ENCODE peak calls at places on chromosomes 7 and 10, in six cellular contexts. I, S, G, V, Y and L are unnamed samples.

GRCh38 chr10:64529003-64529350 is 1007.8 kb downstream of the REEP3 start:
- DNase-seq in I (no peak), S (no peak), G (no peak), V (no peak), Y (no peak), L (no peak)

GRCh38 chr7:31687024-31687423 is at the start of gene PPP1R17:
- DNase-seq in I (no peak), S (no peak), G (no peak), V (no peak), Y (no peak), L (no peak)

GRCh38 chr7:132503415-132503814 is 72.9 kb downstream of the PLXNA4 start:
- DNase-seq in I (no peak), S (no peak), G (no peak), V (no peak), Y (no peak), L (no peak)

GRCh38 chr7:38453187-38453586 is 178.0 kb downstream of the AMPH start:
- DNase-seq in I (no peak), S (no peak), G (no peak), V (no peak), Y (no peak), L (no peak)

GRCh38 chr10:80079312-80079613 is 798 bp downstream of the TMEM254 start:
- DNase-seq in I (no peak), S (no peak), G (no peak), V (no peak), Y (no peak), L (no peak)

GRCh38 chr10:13789448-13789829 is 202.7 kb downstream of the PRPF18 start:
- DNase-seq in I (no peak), S (no peak), G (no peak), V (no peak), Y (no peak), L (no peak)

GRCh38 chr10:93294004-93294403 is 188.1 kb downstream of the MYOF start:
- DNase-seq in I (peak), S (no peak), G (no peak), V (no peak), Y (no peak), L (no peak)

GRCh38 chr10:103295391-103296044 is 18.6 kb downstream of the INA start:
- DNase-seq in I (no peak), S (peak), G (peak), V (no peak), Y (peak), L (peak)

GRCh38 chr7:27551803-27552202 is 110.9 kb downstream of the HIBADH start:
- DNase-seq in I (no peak), S (no peak), G (no peak), V (no peak), Y (no peak), L (no peak)

GRCh38 chr7:27581906-27582305 is 80.8 kb downstream of the HIBADH start:
- DNase-seq in I (no peak), S (no peak), G (no peak), V (no peak), Y (no peak), L (no peak)

GRCh38 chr10:129711261-129711660 is 244.2 kb downstream of the MGMT start:
- DNase-seq in I (no peak), S (no peak), G (no peak), V (no peak), Y (no peak), L (no peak)

GRCh38 chr7:100486111-100486636 is 2.4 kb downstream of the NYAP1 start:
- DNase-seq in I (no peak), S (no peak), G (no peak), V (no peak), Y (no peak), L (no peak)

GRCh38 chr7:102262536-102262935 is 24.1 kb upstream of the SH2B2 start:
- DNase-seq in I (no peak), S (no peak), G (no peak), V (no peak), Y (no peak), L (no peak)
- TF ChIP-seq CTCF in I (no peak), S (no peak), G (no peak), V (no peak), Y (no peak), L (no peak)

DNA sequence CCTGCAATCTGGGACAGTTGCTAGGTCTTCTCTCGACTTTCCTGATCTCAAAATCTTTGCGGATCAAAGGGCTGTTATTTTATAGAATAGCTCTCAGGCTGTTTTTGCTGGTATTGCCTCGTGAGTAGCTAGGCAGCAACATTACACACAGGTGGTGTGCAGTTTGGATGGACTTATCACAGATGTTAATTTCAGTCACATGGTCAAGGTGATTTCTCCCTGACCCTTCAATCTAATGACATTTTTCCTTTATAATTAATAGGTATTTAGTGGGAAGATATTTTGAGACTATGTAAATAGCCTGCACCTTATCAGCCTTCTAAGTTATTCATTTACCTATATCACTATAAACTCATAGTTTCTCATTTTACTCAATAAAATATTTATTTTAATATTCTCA is 309.6 kb upstream of the PRKCQ start:
- DNase-seq in I (no peak), S (no peak), G (no peak), V (no peak), Y (no peak), L (no peak)
- H3K4me3 ChIP-seq in I (no peak), S (no peak), G (no peak), V (no peak), Y (no peak), L (no peak)

GRCh38 chr10:43203491-43204393 is 63.1 kb downstream of the RASGEF1A start:
- DNase-seq in I (no peak), S (no peak), G (peak), V (peak), Y (no peak), L (no peak)
- TF ChIP-seq CTCF in I (no peak), S (no peak), G (no peak), V (no peak), Y (no peak), L (no peak)

GRCh38 chr7:122135275-122135674 is 8.8 kb downstream of the AASS start:
- DNase-seq in I (no peak), S (no peak), G (no peak), V (no peak), Y (no peak), L (no peak)

GRCh38 chr7:122136639-122137253 is 7.3 kb downstream of the AASS start:
- DNase-seq in I (no peak), S (peak), G (peak), V (no peak), Y (peak), L (peak)

GRCh38 chr7:122140918-122141317 is 3.1 kb downstream of the AASS start:
- DNase-seq in I (no peak), S (peak), G (no peak), V (no peak), Y (no peak), L (no peak)

GRCh38 chr7:122136033-122136432 is 8.0 kb downstream of the AASS start:
- DNase-seq in I (no peak), S (peak), G (no peak), V (no peak), Y (peak), L (peak)

DNA sequence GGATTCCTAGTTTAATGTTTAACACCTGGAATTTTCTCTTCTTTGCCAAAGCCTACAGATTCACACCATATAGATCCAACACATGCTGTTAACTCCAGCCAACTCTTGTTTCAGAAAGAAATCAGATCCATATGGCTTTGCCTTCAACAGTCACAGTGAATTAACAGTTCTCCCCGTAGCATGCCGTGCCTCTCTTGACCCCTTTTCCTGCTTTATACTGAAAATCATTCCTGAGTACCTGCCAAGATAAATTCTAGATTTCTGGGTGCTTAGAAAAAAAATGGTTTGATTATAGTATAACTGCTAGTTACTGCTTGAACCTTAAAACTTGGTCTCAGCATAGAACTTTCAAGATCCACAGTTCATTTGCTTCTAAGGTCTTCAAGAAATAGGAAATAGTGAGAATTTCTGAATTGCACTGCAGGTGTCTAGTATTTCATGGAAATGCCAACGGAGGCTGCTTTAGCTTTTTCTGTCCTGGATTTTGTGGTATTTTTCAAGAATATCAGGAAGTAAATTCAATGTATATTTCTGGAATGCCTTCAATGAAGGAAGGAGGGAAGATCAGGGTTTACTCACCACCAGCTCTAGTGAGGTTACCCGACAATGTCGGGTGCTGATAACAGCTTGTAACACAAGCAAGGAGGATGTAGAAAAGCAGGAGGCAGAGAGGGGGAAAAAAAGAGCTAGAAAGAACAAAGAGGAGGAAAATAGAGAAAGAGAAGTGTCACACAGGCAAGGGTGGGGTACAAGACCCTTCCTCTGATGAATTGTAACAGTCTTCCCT is 6.6 kb downstream of the AASS start:
- DNase-seq in I (no peak), S (peak), G (peak), V (no peak), Y (peak), L (peak)
- H3K4me3 ChIP-seq in I (peak), S (no peak), G (peak), V (peak), Y (peak), L (peak)

GRCh38 chr10:96587255-96588059 is 645 bp upstream of the TM9SF3 start:
- DNase-seq in I (peak), S (peak), G (peak), V (no peak), Y (peak), L (peak)
- TF ChIP-seq CTCF in I (no peak), S (no peak), G (no peak), V (no peak), Y (no peak), L (no peak)

GRCh38 chr10:60138026-60138425 is 231.7 kb upstream of the CCDC6 start:
- DNase-seq in I (no peak), S (no peak), G (no peak), V (no peak), Y (no peak), L (no peak)
- H3K4me3 ChIP-seq in I (no peak), S (no peak), G (no peak), V (no peak), Y (no peak), L (no peak)

GRCh38 chr10:48716393-48716792 is 31.7 kb downstream of the WDFY4 start:
- DNase-seq in I (no peak), S (no peak), G (no peak), V (no peak), Y (no peak), L (no peak)
- TF ChIP-seq CTCF in I (no peak), S (no peak), G (no peak), V (no peak), Y (no peak), L (no peak)

GRCh38 chr10:70480254-70480861 is 1.8 kb downstream of the PALD1 start:
- DNase-seq in I (no peak), S (no peak), G (no peak), V (no peak), Y (no peak), L (no peak)

GRCh38 chr10:70479161-70479531 is 579 bp downstream of the PALD1 start:
- DNase-seq in I (peak), S (no peak), G (no peak), V (no peak), Y (no peak), L (no peak)

GRCh38 chr10:70477661-70478162 is 855 bp upstream of the PALD1 start:
- DNase-seq in I (no peak), S (no peak), G (peak), V (no peak), Y (no peak), L (no peak)

GRCh38 chr10:70479626-70480253 is 1.2 kb downstream of the PALD1 start:
- DNase-seq in I (no peak), S (no peak), G (no peak), V (no peak), Y (no peak), L (no peak)

DNA sequence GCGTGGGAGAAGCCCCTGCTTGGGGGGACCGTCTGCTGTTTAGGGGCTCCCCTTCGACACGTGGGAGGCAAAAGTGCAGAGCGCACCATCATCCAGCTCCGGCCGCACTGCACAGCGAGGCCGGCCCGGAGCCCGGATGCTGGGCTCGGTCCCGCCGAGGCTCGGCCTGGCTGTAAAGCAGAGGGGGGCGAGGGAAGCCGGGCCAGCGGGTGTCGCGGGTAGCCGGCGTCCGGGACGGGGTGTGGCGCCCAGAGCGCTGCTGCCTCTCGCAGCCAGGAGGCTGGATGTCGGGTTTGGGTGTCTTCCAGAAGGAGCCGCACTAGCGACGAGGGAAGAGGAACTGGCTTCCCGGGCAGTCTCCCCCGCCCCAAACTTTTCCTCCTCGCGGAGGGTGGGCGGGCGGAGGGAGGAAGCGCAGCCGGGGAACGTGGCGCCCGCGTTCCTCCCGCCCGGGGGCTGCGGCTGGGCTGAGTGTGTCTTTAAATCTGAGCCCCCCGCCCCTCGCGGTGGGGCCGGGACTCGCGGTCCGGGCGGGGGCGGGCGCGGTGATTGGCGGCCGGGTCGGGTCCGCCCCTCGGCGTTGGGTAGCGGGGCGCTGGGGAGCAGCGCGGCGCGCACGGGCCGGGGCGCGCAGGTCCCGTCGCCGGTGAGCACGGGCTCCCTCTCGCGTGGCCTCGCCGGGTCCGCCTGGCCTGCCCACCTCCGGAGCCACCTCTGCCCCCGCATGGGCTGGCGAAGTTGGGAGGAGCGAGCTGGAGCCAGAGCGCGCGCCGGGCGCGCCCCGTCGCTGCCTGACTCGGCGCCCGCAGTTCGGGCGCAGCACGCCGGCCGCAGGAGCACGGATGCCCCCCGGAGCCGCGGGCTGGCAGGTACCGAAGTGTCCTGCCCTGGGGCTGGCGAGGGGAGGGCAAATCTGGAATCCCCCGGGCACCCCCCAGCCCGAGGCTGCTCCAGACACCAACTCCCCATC is at the start of gene PALD1:
- DNase-seq in I (peak), S (no peak), G (peak), V (peak), Y (peak), L (peak)
- H3K4me3 ChIP-seq in I (peak), S (peak), G (peak), V (peak), Y (peak), L (peak)

DNA sequence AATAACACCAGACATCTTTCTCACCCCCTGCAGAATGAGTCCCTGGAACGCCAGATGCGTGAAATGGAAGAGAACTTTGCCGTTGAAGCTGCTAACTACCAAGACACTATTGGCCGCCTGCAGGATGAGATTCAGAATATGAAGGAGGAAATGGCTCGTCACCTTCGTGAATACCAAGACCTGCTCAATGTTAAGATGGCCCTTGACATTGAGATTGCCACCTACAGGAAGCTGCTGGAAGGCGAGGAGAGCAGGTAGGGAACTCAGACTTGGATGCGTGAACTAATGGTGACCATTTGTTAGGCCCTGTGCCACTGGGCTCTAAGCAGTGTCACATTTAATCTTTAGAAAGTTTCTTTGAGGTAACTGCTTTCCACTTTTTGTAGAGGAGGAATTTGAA is 7.1 kb downstream of the VIM start:
- DNase-seq in I (no peak), S (peak), G (peak), V (no peak), Y (no peak), L (no peak)
- TF ChIP-seq CTCF in I (no peak), S (peak), G (peak), V (no peak), Y (no peak), L (peak)

DNA sequence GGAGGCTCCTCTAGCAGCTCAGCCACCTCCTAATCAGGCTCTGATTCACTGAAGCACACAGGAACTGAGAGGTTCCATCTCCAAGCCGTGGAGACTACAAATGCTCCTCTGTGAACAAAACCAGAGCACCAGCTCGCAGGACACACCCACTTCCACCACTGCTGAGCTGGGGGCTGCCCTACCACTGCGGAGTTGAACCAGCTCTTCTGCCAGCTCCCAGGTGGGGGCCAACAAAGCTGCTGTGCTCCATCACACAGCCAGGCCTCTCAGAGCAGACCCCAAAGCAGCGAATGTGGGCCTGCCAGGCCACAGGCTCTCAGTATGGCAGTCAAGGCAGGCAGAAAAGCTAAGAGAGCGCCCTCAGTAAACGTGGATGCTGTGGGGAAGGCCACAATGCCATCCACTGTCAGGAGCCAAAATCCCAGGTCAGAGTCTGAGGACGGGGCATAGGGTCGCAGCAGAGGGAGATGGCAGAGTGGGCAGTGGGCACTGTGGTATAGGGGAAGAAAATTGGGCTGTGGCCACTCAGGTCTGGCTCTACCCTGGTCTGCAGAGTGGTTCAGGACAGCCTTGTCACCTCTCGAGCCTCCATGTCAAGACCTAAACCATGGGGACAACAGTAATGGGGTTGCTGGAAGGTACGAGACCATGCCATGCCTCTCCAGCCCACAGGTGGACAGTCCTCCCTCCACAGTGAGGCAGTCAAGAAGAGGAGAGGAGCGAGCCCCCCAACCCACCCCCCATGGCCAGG is 82.1 kb downstream of the GRID1 start:
- DNase-seq in I (no peak), S (no peak), G (no peak), V (no peak), Y (no peak), L (no peak)
- H3K4me3 ChIP-seq in I (no peak), S (no peak), G (no peak), V (no peak), Y (no peak), L (no peak)